ENCODE peak calls at places on chromosomes 5 and 9, in nine cellular contexts. One of them, this sample, is unnamed.

GRCh38 chr5:73150872-73151271 is 22.1 kb upstream of the TMEM174 start:
- DNase-seq in sigmoid colon: no peak
- DNase-seq in Peyer's patch: no peak
- DNase-seq in astrocyte of the spinal cord: no peak
- DNase-seq in left ventricle myocardium inferior: no peak
- DNase-seq in heart left ventricle: no peak
- DNase-seq in suprapubic skin: no peak
- DNase-seq in epithelial cell of esophagus: no peak
- DNase-seq in progenitor cell of endocrine pancreas: no peak
- DNase-seq in this sample: no peak

GRCh38 chr9:88733651-88734470 is 198.9 kb downstream of the NXNL2 start:
- DNase-seq in sigmoid colon: no peak
- DNase-seq in Peyer's patch: no peak
- DNase-seq in astrocyte of the spinal cord: peak
- DNase-seq in left ventricle myocardium inferior: peak
- DNase-seq in heart left ventricle: no peak
- DNase-seq in suprapubic skin: no peak
- DNase-seq in epithelial cell of esophagus: peak
- DNase-seq in progenitor cell of endocrine pancreas: no peak
- DNase-seq in this sample: no peak

GRCh38 chr5:5335708-5336211 is 86.7 kb upstream of the ICE1 start:
- DNase-seq in sigmoid colon: no peak
- DNase-seq in Peyer's patch: no peak
- DNase-seq in astrocyte of the spinal cord: peak
- DNase-seq in left ventricle myocardium inferior: no peak
- DNase-seq in heart left ventricle: no peak
- DNase-seq in suprapubic skin: no peak
- DNase-seq in epithelial cell of esophagus: peak
- DNase-seq in progenitor cell of endocrine pancreas: no peak
- DNase-seq in this sample: no peak

GRCh38 chr5:107594253-107595045 is 76.3 kb downstream of the EFNA5 start:
- DNase-seq in sigmoid colon: no peak
- DNase-seq in Peyer's patch: no peak
- DNase-seq in astrocyte of the spinal cord: no peak
- DNase-seq in left ventricle myocardium inferior: no peak
- DNase-seq in heart left ventricle: no peak
- DNase-seq in suprapubic skin: no peak
- DNase-seq in epithelial cell of esophagus: peak
- DNase-seq in progenitor cell of endocrine pancreas: no peak
- DNase-seq in this sample: no peak

GRCh38 chr9:100473271-100474081 is 527 bp downstream of the TMEFF1 start:
- DNase-seq in sigmoid colon: no peak
- DNase-seq in Peyer's patch: peak
- DNase-seq in astrocyte of the spinal cord: no peak
- DNase-seq in left ventricle myocardium inferior: no peak
- DNase-seq in heart left ventricle: peak
- DNase-seq in suprapubic skin: no peak
- DNase-seq in epithelial cell of esophagus: peak
- DNase-seq in progenitor cell of endocrine pancreas: peak
- DNase-seq in this sample: peak

GRCh38 chr5:14457475-14457874 is 124.1 kb upstream of the OTULINL start:
- DNase-seq in sigmoid colon: no peak
- DNase-seq in Peyer's patch: no peak
- DNase-seq in astrocyte of the spinal cord: no peak
- DNase-seq in left ventricle myocardium inferior: no peak
- DNase-seq in heart left ventricle: no peak
- DNase-seq in suprapubic skin: no peak
- DNase-seq in epithelial cell of esophagus: no peak
- DNase-seq in progenitor cell of endocrine pancreas: no peak
- DNase-seq in this sample: no peak

GRCh38 chr5:79001471-79001870 is 16.4 kb upstream of the ARSB start:
- DNase-seq in sigmoid colon: no peak
- DNase-seq in Peyer's patch: no peak
- DNase-seq in astrocyte of the spinal cord: peak
- DNase-seq in left ventricle myocardium inferior: no peak
- DNase-seq in heart left ventricle: no peak
- DNase-seq in suprapubic skin: no peak
- DNase-seq in epithelial cell of esophagus: peak
- DNase-seq in progenitor cell of endocrine pancreas: no peak
- DNase-seq in this sample: no peak

GRCh38 chr9:114503009-114503408 is 2.3 kb downstream of the WHRN start:
- DNase-seq in sigmoid colon: no peak
- DNase-seq in Peyer's patch: no peak
- DNase-seq in astrocyte of the spinal cord: no peak
- DNase-seq in left ventricle myocardium inferior: no peak
- DNase-seq in heart left ventricle: no peak
- DNase-seq in suprapubic skin: no peak
- DNase-seq in epithelial cell of esophagus: no peak
- DNase-seq in progenitor cell of endocrine pancreas: no peak
- DNase-seq in this sample: no peak

GRCh38 chr9:129026442-129027223 is 1.5 kb downstream of the SH3GLB2 start:
- DNase-seq in sigmoid colon: no peak
- DNase-seq in Peyer's patch: no peak
- DNase-seq in astrocyte of the spinal cord: peak
- DNase-seq in left ventricle myocardium inferior: no peak
- DNase-seq in heart left ventricle: no peak
- DNase-seq in suprapubic skin: no peak
- DNase-seq in epithelial cell of esophagus: peak
- DNase-seq in progenitor cell of endocrine pancreas: peak
- DNase-seq in this sample: no peak

GRCh38 chr5:139638736-139639618 is 9.2 kb upstream of the CXXC5 start:
- DNase-seq in sigmoid colon: peak
- DNase-seq in Peyer's patch: peak
- DNase-seq in astrocyte of the spinal cord: no peak
- DNase-seq in left ventricle myocardium inferior: no peak
- DNase-seq in heart left ventricle: no peak
- DNase-seq in suprapubic skin: peak
- DNase-seq in epithelial cell of esophagus: peak
- DNase-seq in progenitor cell of endocrine pancreas: no peak
- DNase-seq in this sample: no peak

GRCh38 chr9:99867968-99868367 is 38.5 kb upstream of the STX17 start:
- DNase-seq in sigmoid colon: no peak
- DNase-seq in Peyer's patch: no peak
- DNase-seq in astrocyte of the spinal cord: no peak
- DNase-seq in left ventricle myocardium inferior: no peak
- DNase-seq in heart left ventricle: no peak
- DNase-seq in suprapubic skin: no peak
- DNase-seq in epithelial cell of esophagus: no peak
- DNase-seq in progenitor cell of endocrine pancreas: no peak
- DNase-seq in this sample: no peak

GRCh38 chr5:54024466-54024865 is 285.9 kb downstream of the ARL15 start:
- DNase-seq in sigmoid colon: no peak
- DNase-seq in Peyer's patch: no peak
- DNase-seq in astrocyte of the spinal cord: peak
- DNase-seq in left ventricle myocardium inferior: no peak
- DNase-seq in heart left ventricle: no peak
- DNase-seq in suprapubic skin: no peak
- DNase-seq in epithelial cell of esophagus: peak
- DNase-seq in progenitor cell of endocrine pancreas: no peak
- DNase-seq in this sample: no peak

GRCh38 chr9:70229026-70229425 is 29.8 kb upstream of the SMC5 start:
- DNase-seq in sigmoid colon: no peak
- DNase-seq in Peyer's patch: no peak
- DNase-seq in astrocyte of the spinal cord: peak
- DNase-seq in left ventricle myocardium inferior: no peak
- DNase-seq in heart left ventricle: no peak
- DNase-seq in suprapubic skin: no peak
- DNase-seq in epithelial cell of esophagus: no peak
- DNase-seq in progenitor cell of endocrine pancreas: no peak
- DNase-seq in this sample: no peak

GRCh38 chr9:82582693-82583092 is 480.2 kb downstream of the RASEF start:
- DNase-seq in sigmoid colon: no peak
- DNase-seq in Peyer's patch: no peak
- DNase-seq in astrocyte of the spinal cord: no peak
- DNase-seq in left ventricle myocardium inferior: no peak
- DNase-seq in heart left ventricle: no peak
- DNase-seq in suprapubic skin: no peak
- DNase-seq in epithelial cell of esophagus: no peak
- DNase-seq in progenitor cell of endocrine pancreas: no peak
- DNase-seq in this sample: no peak

GRCh38 chr9:98712987-98713386 is 4.3 kb upstream of the GABBR2 start:
- DNase-seq in sigmoid colon: no peak
- DNase-seq in Peyer's patch: no peak
- DNase-seq in astrocyte of the spinal cord: no peak
- DNase-seq in left ventricle myocardium inferior: no peak
- DNase-seq in heart left ventricle: no peak
- DNase-seq in suprapubic skin: no peak
- DNase-seq in epithelial cell of esophagus: no peak
- DNase-seq in progenitor cell of endocrine pancreas: no peak
- DNase-seq in this sample: no peak

DNA sequence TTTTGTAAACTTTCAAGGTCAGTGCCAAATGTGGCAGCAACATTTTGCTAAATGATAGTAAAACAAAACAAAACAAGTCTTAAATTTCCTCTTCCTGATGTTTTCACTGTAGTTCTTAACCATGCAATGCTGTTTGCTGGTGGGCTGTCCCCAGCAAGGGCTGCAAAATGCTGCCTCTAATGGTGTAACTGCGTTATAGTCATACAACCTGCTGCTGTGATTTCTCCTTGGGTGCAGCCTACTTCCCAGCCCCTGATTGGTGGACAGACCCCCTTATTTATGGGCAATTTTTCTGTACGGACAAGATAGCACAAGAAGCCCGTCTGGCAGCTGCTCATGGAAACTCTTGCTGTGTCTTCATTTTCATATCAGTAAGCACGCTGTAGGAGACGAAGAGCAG is 26.6 kb upstream of the PIP5K1B start:
- DNase-seq in sigmoid colon: no peak
- DNase-seq in Peyer's patch: no peak
- DNase-seq in astrocyte of the spinal cord: no peak
- DNase-seq in left ventricle myocardium inferior: no peak
- DNase-seq in heart left ventricle: no peak
- DNase-seq in suprapubic skin: no peak
- DNase-seq in epithelial cell of esophagus: no peak
- DNase-seq in progenitor cell of endocrine pancreas: no peak
- DNase-seq in this sample: no peak
- TF ChIP-seq CTCF in sigmoid colon: no peak
- TF ChIP-seq CTCF in Peyer's patch: peak
- TF ChIP-seq CTCF in astrocyte of the spinal cord: peak
- TF ChIP-seq CTCF in left ventricle myocardium inferior: peak
- TF ChIP-seq CTCF in heart left ventricle: peak
- TF ChIP-seq CTCF in suprapubic skin: no peak
- TF ChIP-seq CTCF in epithelial cell of esophagus: no peak
- TF ChIP-seq CTCF in progenitor cell of endocrine pancreas: peak
- TF ChIP-seq CTCF in this sample: peak

DNA sequence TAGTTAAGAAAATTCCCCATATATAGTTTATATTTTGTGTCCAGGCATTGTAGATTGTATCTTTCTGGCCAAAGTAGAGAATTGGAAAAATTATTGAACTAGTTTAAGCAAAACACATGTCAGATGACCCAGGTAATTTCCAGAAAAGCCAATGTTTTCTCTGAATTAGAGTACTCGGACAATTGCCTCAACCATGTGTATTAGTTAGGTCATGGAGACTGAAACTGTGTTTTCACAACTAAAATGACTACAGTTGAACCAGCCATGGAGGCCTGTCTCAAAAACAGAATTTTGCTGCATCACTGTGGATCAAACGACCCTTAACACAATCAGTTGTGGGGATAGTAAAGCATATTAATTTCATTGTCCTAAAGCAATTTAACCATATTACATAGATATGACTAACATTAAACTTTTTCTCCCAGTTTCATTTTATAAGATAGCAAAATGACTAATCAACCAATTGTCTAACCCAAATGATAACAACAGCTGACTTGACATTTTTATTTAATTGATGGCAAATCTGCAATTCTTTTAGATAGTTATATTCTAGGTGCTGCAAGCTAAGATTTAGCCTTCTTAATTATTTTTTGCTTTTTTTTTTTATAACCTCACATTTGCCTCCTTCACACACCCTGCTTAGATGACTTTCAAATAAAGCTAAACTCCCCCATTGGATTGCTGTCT is 39.2 kb upstream of the SPDL1 start:
- DNase-seq in sigmoid colon: no peak
- DNase-seq in Peyer's patch: no peak
- DNase-seq in astrocyte of the spinal cord: no peak
- DNase-seq in left ventricle myocardium inferior: no peak
- DNase-seq in heart left ventricle: no peak
- DNase-seq in suprapubic skin: no peak
- DNase-seq in epithelial cell of esophagus: no peak
- DNase-seq in progenitor cell of endocrine pancreas: no peak
- DNase-seq in this sample: no peak
- TF ChIP-seq CTCF in sigmoid colon: no peak
- TF ChIP-seq CTCF in Peyer's patch: no peak
- TF ChIP-seq CTCF in astrocyte of the spinal cord: no peak
- TF ChIP-seq CTCF in left ventricle myocardium inferior: no peak
- TF ChIP-seq CTCF in heart left ventricle: no peak
- TF ChIP-seq CTCF in suprapubic skin: no peak
- TF ChIP-seq CTCF in epithelial cell of esophagus: no peak
- TF ChIP-seq CTCF in progenitor cell of endocrine pancreas: no peak
- TF ChIP-seq CTCF in this sample: no peak

DNA sequence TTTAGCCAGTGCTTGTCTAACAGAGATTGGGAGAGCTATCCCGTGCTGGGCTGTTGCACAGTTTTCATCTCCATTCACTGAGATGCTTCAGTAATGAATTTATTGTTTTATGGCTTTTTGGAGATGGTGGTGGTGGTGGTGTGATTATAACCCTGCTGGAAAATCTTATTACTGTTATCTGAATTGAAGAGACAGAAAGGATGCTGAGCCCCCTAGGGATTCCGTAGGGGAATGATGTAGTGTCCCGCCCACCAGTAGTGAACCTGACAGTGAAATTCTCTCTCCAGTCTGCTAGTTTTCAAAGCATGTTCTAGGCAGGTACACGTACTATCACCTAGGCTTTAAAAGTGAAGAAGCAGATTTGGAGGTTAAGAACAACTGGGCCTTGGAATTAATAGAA is 1.9 kb downstream of the RAI14 start:
- DNase-seq in sigmoid colon: no peak
- DNase-seq in Peyer's patch: no peak
- DNase-seq in astrocyte of the spinal cord: peak
- DNase-seq in left ventricle myocardium inferior: no peak
- DNase-seq in heart left ventricle: no peak
- DNase-seq in suprapubic skin: no peak
- DNase-seq in epithelial cell of esophagus: peak
- DNase-seq in progenitor cell of endocrine pancreas: no peak
- DNase-seq in this sample: no peak
- TF ChIP-seq CTCF in sigmoid colon: no peak
- TF ChIP-seq CTCF in Peyer's patch: no peak
- TF ChIP-seq CTCF in astrocyte of the spinal cord: peak
- TF ChIP-seq CTCF in left ventricle myocardium inferior: no peak
- TF ChIP-seq CTCF in heart left ventricle: no peak
- TF ChIP-seq CTCF in suprapubic skin: no peak
- TF ChIP-seq CTCF in epithelial cell of esophagus: no peak
- TF ChIP-seq CTCF in progenitor cell of endocrine pancreas: no peak
- TF ChIP-seq CTCF in this sample: no peak

DNA sequence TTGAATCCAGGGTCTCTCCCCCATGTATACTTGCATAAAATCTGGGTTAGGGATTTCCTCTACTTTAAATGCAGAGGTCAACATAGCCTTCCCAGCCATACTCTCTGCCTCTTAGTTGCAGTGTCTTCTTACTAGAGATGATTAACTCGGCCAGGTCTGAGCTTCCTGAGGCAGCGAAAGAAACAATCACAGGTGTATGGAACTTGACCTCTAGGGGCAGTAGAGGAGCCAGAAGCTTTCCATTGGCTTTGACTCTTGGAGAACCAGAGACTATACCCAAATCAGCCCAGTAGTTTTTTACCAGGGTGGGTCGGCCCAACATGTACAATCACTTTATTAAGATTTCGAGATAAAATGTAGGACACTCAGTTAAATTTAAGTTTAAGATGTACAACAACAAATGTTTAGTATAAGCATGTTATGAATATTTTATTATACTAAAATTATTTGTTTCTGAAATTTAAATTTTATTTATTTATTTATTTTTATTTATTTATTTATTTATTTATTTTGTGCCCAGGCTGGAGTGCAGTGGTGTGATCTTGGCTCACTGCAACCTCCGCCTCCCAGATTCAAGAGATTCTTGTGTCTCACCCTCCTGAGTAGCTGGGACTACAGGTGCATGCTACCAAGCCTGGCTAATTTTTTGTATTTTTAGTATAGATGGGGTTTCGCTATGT is 48.0 kb upstream of the DMRT3 start:
- DNase-seq in sigmoid colon: no peak
- DNase-seq in Peyer's patch: no peak
- DNase-seq in astrocyte of the spinal cord: no peak
- DNase-seq in left ventricle myocardium inferior: no peak
- DNase-seq in heart left ventricle: no peak
- DNase-seq in suprapubic skin: no peak
- DNase-seq in epithelial cell of esophagus: peak
- DNase-seq in progenitor cell of endocrine pancreas: peak
- DNase-seq in this sample: no peak
- TF ChIP-seq CTCF in sigmoid colon: no peak
- TF ChIP-seq CTCF in Peyer's patch: peak
- TF ChIP-seq CTCF in astrocyte of the spinal cord: peak
- TF ChIP-seq CTCF in left ventricle myocardium inferior: peak
- TF ChIP-seq CTCF in heart left ventricle: peak
- TF ChIP-seq CTCF in suprapubic skin: no peak
- TF ChIP-seq CTCF in epithelial cell of esophagus: peak
- TF ChIP-seq CTCF in progenitor cell of endocrine pancreas: peak
- TF ChIP-seq CTCF in this sample: no peak

This sample was measured in osteocyte.